ENCODE peak calls at places on chromosomes 11 and 22, in four cellular contexts. O is fibroblast of lung, X is K562, G is A549. N is an unnamed sample.

GRCh38 chr11:17412488-17413180 is 24.2 kb upstream of the KCNJ11 start:
- DNase-seq in O (no peak), X (no peak), G (peak; percentile 29), N (no peak)

GRCh38 chr11:121544956-121545355 is 92.2 kb upstream of the SORL1-AS1 start:
- DNase-seq in O (no peak), X (no peak), G (no peak), N (no peak)

GRCh38 chr11:101446238-101446637 is 137.6 kb downstream of the TRPC6 start:
- DNase-seq in O (peak; percentile 63), X (no peak), G (no peak), N (peak; percentile 34)

GRCh38 chr22:49937758-49938564 is 19.5 kb downstream of the CRELD2 start:
- DNase-seq in O (no peak), X (no peak), G (no peak), N (no peak)

GRCh38 chr11:10751581-10751940 is 515 bp downstream of the CTR9 start:
- DNase-seq in O (no peak), X (no peak), G (no peak), N (peak; percentile 14)

GRCh38 chr11:73980001-73980960 is 2.4 kb downstream of the UCP2 start:
- DNase-seq in O (no peak), X (peak; percentile 76), G (no peak), N (peak; percentile 26)

GRCh38 chr11:77163271-77163670 is 35.2 kb downstream of the MYO7A start:
- DNase-seq in O (no peak), X (no peak), G (no peak), N (no peak)

GRCh38 chr22:30969532-30970355 is 679 bp downstream of the TUG1 start:
- DNase-seq in O (peak; percentile 50), X (peak; percentile 62), G (peak; percentile 44), N (peak; percentile 39)

GRCh38 chr11:112513936-112514716 is 253.5 kb upstream of the PLET1 start:
- DNase-seq in O (no peak), X (no peak), G (no peak), N (no peak)

GRCh38 chr22:49719046-49719445 is 108.6 kb downstream of the BRD1 start:
- DNase-seq in O (no peak), X (no peak), G (no peak), N (no peak)

GRCh38 chr11:134763030-134763388 is 351.0 kb upstream of the B3GAT1 start:
- DNase-seq in O (no peak), X (no peak), G (no peak), N (no peak)

GRCh38 chr11:14969922-14970323 is 2.2 kb downstream of the CALCA start:
- DNase-seq in O (no peak), X (peak; percentile 38), G (peak; percentile 50), N (no peak)

GRCh38 chr11:45155058-45155551 is 8.7 kb downstream of the PRDM11 start:
- DNase-seq in O (no peak), X (no peak), G (no peak), N (no peak)

GRCh38 chr11:120376547-120377182 is 40.5 kb downstream of the ARHGEF12 start:
- DNase-seq in O (no peak), X (no peak), G (no peak), N (no peak)
- H3K4me1 ChIP-seq in O (peaks cover 6% of the 10 kb centered on the region), X (no peaks in the 10 kb centered on the region), G (peaks cover 36% of the 10 kb centered on the region), N (no peaks in the 10 kb centered on the region)

GRCh38 chr11:65558002-65558784 is at the start of gene LTBP3:
- DNase-seq in O (peak; percentile 82), X (peak; percentile 88), G (peak; percentile 64), N (peak; percentile 77)

GRCh38 chr11:65559535-65559934 is 1.4 kb upstream of the LTBP3 start:
- DNase-seq in O (no peak), X (no peak), G (no peak), N (no peak)

GRCh38 chr11:65558785-65559509 is 788 bp upstream of the LTBP3 start:
- DNase-seq in O (peak; percentile 73), X (no peak), G (peak; percentile 57), N (no peak)

GRCh38 chr11:65560555-65561418 is 2.6 kb upstream of the LTBP3 start:
- DNase-seq in O (peak; percentile 87), X (no peak), G (peak; percentile 86), N (peak; percentile 61)

GRCh38 chr11:65559951-65560537 is 1.9 kb upstream of the LTBP3 start:
- DNase-seq in O (peak; percentile 62), X (no peak), G (peak; percentile 90), N (peak; percentile 92)
- H3K4me2 ChIP-seq in O (peak overlapping the region; percentile 8), X (peak overlapping the region; percentile 9), G (peak overlapping the region; percentile 98), N (peak overlapping the region; percentile 77)

GRCh38 chr22:43053176-43053575 is 36.0 kb downstream of the TTLL1 start:
- DNase-seq in O (no peak), X (no peak), G (no peak), N (no peak)
- TF ChIP-seq CTCF in O (no peak), X (peak; percentile 17), G (no peak), N (peak; percentile 18)

DNA sequence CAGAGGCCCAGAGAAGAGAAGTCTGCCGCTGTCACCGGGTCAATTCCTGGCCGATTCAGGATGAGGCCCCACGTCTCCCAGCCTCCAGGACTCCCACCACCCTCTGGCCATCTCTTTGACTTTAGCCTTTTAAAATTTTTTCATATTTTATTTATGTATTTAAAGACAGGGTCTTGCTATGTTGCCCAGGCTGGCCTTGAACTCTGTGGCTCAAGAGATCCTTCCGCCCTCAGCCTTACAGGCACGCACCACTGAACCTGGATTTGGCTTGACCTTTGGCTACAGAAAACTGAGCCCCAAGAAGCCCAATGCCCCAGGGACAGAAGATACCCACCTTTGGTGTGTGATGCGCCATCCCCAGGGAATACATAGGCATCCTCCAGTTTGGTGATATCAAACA is 3.9 kb downstream of the POLR3H start:
- DNase-seq in O (no peak), X (no peak), G (no peak), N (no peak)
- H3K4me1 ChIP-seq in O (peaks cover 4% of the 10 kb centered on the region), X (peaks cover 46% of the 10 kb centered on the region), G (peaks cover 20% of the 10 kb centered on the region), N (peaks cover 15% of the 10 kb centered on the region)

GRCh38 chr11:128891410-128891861 is 280 bp downstream of the KCNJ5 start:
- DNase-seq in O (no peak), X (no peak), G (no peak), N (peak; percentile 12)
- H3K4me2 ChIP-seq in O (peak overlapping the region; percentile 59), X (no peak overlapping the region), G (peak overlapping the region; percentile 97), N (peak overlapping the region; percentile 99)

DNA sequence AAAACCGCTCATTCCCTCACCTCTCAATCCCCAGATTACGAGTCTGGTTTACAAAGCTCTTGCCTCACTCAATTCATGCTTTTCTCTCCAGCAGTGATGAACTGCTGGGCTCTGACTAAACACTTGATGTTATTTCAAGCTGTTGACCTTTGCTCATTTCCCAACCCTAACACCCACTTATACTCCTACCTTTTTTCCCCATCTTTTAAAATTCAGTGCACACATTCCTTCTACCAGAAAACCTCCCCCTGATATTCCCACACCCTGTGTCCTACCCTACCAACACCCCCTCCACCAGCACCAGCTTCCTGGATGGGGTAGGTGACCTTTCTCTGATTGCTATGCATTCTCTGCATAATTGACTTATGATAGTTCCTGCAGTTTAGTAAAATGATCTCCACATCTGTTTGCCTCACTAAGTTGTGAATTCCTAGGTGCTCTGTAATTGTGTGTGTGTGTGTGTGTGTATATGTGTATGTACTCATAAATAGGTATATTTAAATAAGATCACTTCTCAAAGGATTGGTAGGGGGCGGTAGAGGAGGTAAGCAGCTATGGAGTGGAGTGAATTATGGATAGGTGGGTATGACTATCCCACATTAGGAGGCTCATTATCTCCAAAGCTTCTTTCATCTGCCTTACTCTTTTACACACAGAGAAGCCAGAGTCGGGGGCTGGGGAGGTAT is 842 bp downstream of the HEPACAM start:
- DNase-seq in O (peak; percentile 93), X (no peak), G (peak; percentile 8), N (peak; percentile 46)
- TF ChIP-seq CTCF in O (peak; percentile 31), X (no peak), G (no peak), N (no peak)